ENCODE peak calls at places on chromosomes 6 and 20, in four cellular contexts. Y is K562, O is GM12891, K is GM12878. Q is an unnamed sample.

GRCh38 chr20:45179166-45179565 is 4.5 kb downstream of the PI3 start:
- DNase-seq in O (no peak), Y (no peak), K (no peak), Q (no peak)

GRCh38 chr6:133697666-133698065 is 191.2 kb upstream of the TCF21 start:
- DNase-seq in O (no peak), Y (no peak), K (no peak), Q (no peak)

GRCh38 chr6:17336425-17336824 is 55.3 kb downstream of the RBM24 start:
- DNase-seq in Y (no peak), O (no peak), K (no peak), Q (no peak)

GRCh38 chr6:160992323-160993314 is 1.1 kb downstream of the MAP3K4 start:
- DNase-seq in O (no peak), Y (peak), K (no peak), Q (peak)

GRCh38 chr6:105384004-105384403 is 18.9 kb downstream of the PREP start:
- DNase-seq in O (no peak), Y (peak), K (no peak), Q (no peak)

GRCh38 chr6:18978330-18979128 is 591.4 kb downstream of the RNF144B start:
- DNase-seq in O (no peak), K (no peak), Y (no peak), Q (no peak)

GRCh38 chr6:7155871-7156579 is 48.3 kb downstream of the RREB1 start:
- DNase-seq in K (peak), Y (no peak), O (no peak), Q (no peak)

GRCh38 chr20:41249371-41249770 is 68.2 kb downstream of the ZHX3 start:
- DNase-seq in K (no peak), Y (no peak), O (no peak), Q (no peak)

GRCh38 chr6:43760799-43761168 is 9.2 kb upstream of the VEGFA start:
- DNase-seq in K (no peak), O (no peak), Y (no peak), Q (no peak)

GRCh38 chr6:7912024-7912423 is 1.4 kb upstream of the TXNDC5 start:
- DNase-seq in O (no peak), K (no peak), Y (no peak), Q (no peak)

GRCh38 chr6:116596815-116597214 is 19.5 kb upstream of the RSPH4A start:
- DNase-seq in Y (peak), K (no peak), O (no peak), Q (no peak)

GRCh38 chr20:51668515-51668914 is 99.7 kb downstream of the ATP9A start:
- DNase-seq in O (no peak), Y (no peak), K (no peak), Q (no peak)

DNA sequence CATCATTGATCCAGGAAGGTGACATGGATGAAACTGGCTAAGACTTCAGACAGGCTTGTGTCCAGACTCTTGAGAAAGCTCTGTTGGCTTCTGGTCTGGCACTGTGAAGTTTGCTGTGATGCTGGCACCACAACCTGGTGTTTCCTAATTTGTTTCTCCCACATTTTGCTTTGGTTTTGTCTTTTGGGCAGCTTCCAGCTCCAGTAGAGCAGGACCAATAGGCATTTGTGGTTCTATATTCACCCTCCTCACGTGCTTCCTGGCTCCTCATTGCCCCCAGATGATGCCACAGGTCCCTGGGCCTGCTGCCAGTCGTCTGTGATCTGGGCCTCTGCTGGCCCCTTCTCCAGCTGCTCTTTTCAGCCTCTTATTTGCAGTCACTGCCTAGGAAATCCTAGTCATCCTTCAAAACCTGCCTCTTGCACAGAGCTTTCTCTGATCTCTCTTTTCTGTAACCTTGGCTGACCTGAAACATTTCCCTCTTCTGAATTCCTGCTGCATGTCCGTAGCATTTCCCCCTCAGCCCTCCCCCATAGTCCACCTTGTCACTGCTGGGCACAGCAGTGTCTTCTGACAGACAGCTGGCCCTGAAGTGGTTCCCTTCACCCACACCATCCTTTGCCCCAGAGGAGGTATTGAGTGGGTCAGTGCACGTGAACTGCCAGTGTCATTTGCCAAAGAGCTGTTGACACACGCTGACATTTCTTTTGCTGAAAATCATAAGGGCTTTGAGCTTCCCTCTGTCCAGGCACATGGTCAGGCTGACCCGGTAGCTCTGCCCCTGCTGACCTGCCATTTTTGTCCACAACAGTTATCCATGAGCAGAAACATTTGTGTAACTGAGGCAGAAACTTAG is 63.0 kb downstream of the PTPN1 start:
- DNase-seq in K (no peak), O (no peak), Y (no peak), Q (no peak)
- TF ChIP-seq SPI1 in K (no peak), O (no peak), Y (no peak), Q (no peak)

DNA sequence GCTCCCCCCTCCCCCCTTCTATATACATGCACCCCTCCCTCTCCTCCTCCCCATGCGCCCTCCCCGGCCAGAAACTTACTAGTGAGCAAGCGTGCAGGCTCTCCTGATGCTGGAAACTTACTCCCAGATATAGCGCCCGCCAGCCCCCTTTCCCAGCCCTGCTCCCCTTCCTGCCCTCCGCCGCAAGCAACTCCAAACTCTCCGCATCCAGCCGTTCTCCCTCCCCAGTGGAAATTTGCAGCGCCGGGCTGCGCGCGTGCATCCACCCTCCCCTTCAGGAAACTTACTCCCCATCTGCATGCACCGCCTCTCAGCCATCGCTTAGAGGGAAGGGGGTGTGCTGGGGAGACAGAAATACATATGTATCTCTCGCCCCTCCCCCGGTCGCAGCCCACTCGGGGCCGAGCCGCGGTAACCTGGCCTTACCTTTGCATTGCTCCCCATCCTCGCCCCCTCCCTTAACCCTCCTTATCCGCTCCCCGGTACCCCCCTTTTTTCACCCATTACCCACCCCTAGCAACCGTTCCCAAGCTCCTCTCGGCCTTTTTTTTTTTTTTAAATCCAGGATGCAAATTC is at the start of gene TRERF1:
- DNase-seq in Y (peak), K (no peak), O (peak), Q (peak)
- TF ChIP-seq SPI1 in Y (no peak), K (no peak), O (no peak), Q (no peak)

GRCh38 chr6:159037746-159038290 is 7.0 kb downstream of the TAGAP start:
- DNase-seq in K (no peak), O (no peak), Y (no peak), Q (no peak)

GRCh38 chr6:159041181-159041580 is 3.6 kb downstream of the TAGAP start:
- DNase-seq in K (no peak), O (no peak), Y (no peak), Q (no peak)

GRCh38 chr6:159039885-159040258 is 4.9 kb downstream of the TAGAP start:
- DNase-seq in K (no peak), Y (no peak), O (no peak), Q (no peak)

GRCh38 chr6:159036673-159037072 is 8.1 kb downstream of the TAGAP start:
- DNase-seq in O (no peak), K (no peak), Y (no peak), Q (no peak)

DNA sequence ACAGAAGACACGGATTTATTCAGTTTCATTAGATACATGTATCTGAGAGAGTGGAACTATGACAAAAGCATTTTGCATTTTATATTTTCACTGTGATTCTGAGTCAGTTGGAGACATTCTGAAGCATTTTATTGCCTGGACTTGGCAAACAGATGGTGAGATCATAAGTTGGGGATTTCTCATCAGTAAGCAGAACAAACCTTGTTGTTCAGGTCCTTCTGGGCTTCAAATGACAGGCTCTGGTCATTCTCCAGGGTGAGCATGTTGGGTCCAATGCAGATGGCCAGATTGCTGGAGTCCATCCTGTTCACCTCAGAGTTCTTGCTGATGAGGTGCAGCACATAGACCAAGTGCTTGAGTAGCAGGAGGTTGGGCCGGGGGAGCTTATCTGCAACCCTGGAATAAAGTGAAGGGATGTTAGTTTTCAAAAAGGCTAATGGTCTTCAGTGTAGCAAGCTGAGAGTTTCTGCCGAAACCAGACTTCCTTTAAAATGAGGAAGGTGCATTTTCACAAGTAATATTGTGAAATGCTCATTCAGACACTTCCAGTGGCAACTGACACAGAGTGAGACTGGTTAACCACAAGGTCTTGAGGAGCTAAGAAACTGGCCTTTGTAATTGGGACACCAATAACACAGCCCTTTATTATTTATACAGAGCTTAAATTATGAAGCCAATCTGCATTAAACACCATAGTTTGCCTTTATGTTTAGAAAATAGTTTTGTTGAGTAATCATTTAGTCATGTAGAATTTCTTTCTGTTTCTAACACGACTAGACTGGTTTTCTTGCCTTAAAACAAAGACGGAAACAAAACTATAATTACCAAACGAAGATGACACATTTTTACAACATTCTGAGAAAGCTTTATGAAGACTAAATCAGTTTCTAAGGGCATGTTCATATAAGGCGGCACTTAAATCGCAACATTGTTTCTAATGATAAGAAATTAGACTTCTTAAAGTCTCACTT is 5.6 kb downstream of the TAGAP start:
- DNase-seq in Y (no peak), K (peak), O (peak), Q (peak)
- TF ChIP-seq SPI1 in Y (no peak), K (peak), O (peak), Q (peak)

DNA sequence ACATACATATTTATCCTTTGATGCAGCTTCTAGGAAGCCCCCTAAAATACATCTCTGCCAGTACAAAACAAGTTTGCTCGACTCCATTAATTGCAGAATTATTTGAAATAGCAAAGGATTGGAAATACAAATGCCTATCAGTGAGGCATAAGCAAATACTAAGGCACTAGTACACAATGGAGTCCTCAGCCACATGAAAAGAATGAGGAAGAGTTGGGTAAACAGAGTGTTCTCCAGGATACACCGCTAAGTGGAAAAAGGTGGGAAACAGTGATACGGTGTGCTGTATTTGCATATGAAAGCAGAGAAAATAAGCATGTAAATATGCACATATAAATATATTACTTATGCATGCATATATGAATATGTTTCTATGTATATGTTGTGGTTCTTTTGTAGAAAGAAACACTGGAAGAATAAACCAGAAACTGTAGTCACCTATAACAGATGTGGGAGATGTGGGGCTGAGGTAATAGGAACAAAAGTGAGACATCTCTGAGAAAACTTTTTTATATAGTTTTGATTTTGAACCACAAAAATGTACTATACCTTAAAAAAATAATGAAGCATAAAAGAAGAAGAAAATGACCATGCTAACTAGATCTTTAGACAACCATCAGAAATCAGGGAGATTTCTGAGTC is 143.4 kb upstream of the MYLIP start:
- DNase-seq in K (no peak), Y (no peak), O (no peak), Q (no peak)
- TF ChIP-seq SPI1 in K (no peak), Y (no peak), O (no peak), Q (no peak)

Q was measured in HL-60.